ENCODE peak calls at places on chromosomes 2 and 18, in six cellular contexts. N is mammary epithelial cell; S is OCI-LY7; I is CD8-positive, alpha-beta memory T cell; V is WERI-Rb-1; U is naive thymus-derived CD4-positive, alpha-beta T cell. Y is an unnamed sample.

GRCh38 chr2:69518836-69519235 is 81.6 kb upstream of the NFU1 start:
- DNase-seq in N (peak; percentile 93), S (no peak), I (no peak), V (no peak), U (no peak), Y (no peak)

GRCh38 chr2:197804758-197805597 is 585 bp downstream of the PLCL1 start:
- DNase-seq in N (no peak), S (peak; percentile 7), I (peak; percentile 31), V (peak; percentile 17), U (peak; percentile 55), Y (peak; percentile 64)

GRCh38 chr2:229586746-229587705 is 127.3 kb downstream of the DNER start:
- DNase-seq in N (peak; percentile 93), S (peak; percentile 10), I (no peak), V (peak; percentile 60), U (peak; percentile 28), Y (peak; percentile 28)

GRCh38 chr18:62324917-62325805 is at the start of gene TNFRSF11A:
- DNase-seq in N (peak; percentile 58), S (no peak), I (peak; percentile 41), V (peak; percentile 60), U (peak; percentile 83), Y (no peak)

GRCh38 chr2:138123741-138124140 is 159.5 kb downstream of the HNMT start:
- DNase-seq in N (no peak), S (no peak), I (no peak), V (no peak), U (no peak), Y (no peak)

GRCh38 chr2:241733391-241734207 is 831 bp upstream of the D2HGDH start:
- DNase-seq in N (peak; percentile 80), S (no peak), I (no peak), V (no peak), U (no peak), Y (no peak)

GRCh38 chr2:168165418-168165817 is 82.0 kb downstream of the STK39 start:
- DNase-seq in N (no peak), S (no peak), I (no peak), V (no peak), U (no peak), Y (no peak)

GRCh38 chr2:127000937-127001336 is 102.2 kb downstream of the TEX51 start:
- DNase-seq in N (no peak), S (no peak), I (no peak), V (peak; percentile 71), U (no peak), Y (no peak)

GRCh38 chr2:202762546-202762945 is 109.0 kb downstream of the ICA1L start:
- DNase-seq in N (no peak), S (no peak), I (peak; percentile 14), V (no peak), U (no peak), Y (no peak)

GRCh38 chr2:145043399-145043834 is 523.5 kb upstream of the ZEB2 start:
- DNase-seq in N (no peak), S (peak; percentile 2), I (no peak), V (no peak), U (no peak), Y (peak; percentile 73)

GRCh38 chr2:208311954-208312353 is 45.9 kb downstream of the PIKFYVE start:
- DNase-seq in N (peak; percentile 5), S (no peak), I (no peak), V (no peak), U (no peak), Y (no peak)

GRCh38 chr2:203656522-203657287 is 49.7 kb upstream of the CD28 start:
- DNase-seq in N (peak; percentile 90), S (peak; percentile 67), I (no peak), V (no peak), U (no peak), Y (peak; percentile 13)

GRCh38 chr18:13540783-13541182 is 185.6 kb downstream of the FAM210A start:
- DNase-seq in N (no peak), S (no peak), I (peak; percentile 36), V (no peak), U (no peak), Y (no peak)

GRCh38 chr2:18701546-18701945 is 112.2 kb upstream of the NT5C1B start:
- DNase-seq in N (no peak), S (no peak), I (no peak), V (no peak), U (no peak), Y (no peak)

GRCh38 chr2:79910643-79911042 is 393.9 kb downstream of the LRRTM1 start:
- DNase-seq in N (no peak), S (no peak), I (no peak), V (no peak), U (no peak), Y (no peak)

GRCh38 chr2:212777020-212777491 is 238.5 kb upstream of the ERBB4 start:
- DNase-seq in N (peak; percentile 52), S (peak; percentile 50), I (peak; percentile 14), V (peak; percentile 20), U (no peak), Y (no peak)

GRCh38 chr2:150011336-150011735 is 423.8 kb upstream of the MMADHC start:
- DNase-seq in N (no peak), S (no peak), I (no peak), V (no peak), U (no peak), Y (no peak)

GRCh38 chr18:62759704-62760402 is 44.5 kb downstream of the PHLPP1 start:
- DNase-seq in N (peak; percentile 64), S (no peak), I (no peak), V (no peak), U (no peak), Y (no peak)

DNA sequence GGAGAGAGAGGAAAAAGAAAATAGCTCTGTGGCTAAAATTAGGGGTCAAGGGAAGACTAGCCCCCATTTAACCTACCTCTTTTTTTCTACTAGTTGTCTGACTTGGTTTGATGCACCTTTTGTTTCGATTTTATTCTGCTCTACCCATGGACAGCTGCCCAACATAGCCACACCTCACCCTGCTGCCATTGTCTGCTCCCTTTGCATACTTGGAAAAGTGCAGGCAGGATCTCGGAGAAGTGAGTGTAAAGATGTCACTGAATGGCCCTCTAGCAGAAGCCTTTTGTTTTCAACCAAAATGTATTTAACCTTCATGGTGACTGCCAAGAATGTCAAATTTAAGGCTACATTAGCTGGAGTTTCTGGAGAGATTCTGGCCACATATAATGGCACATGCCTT is 62.9 kb downstream of the SETBP1 start:
- DNase-seq in N (no peak), S (no peak), I (no peak), V (no peak), U (no peak), Y (no peak)
- H3K27ac ChIP-seq in N (no peak overlapping the region), S (no peak overlapping the region), I (no peak overlapping the region), V (peak overlapping the region; percentile 67), U (no peak overlapping the region), Y (no peak overlapping the region)

DNA sequence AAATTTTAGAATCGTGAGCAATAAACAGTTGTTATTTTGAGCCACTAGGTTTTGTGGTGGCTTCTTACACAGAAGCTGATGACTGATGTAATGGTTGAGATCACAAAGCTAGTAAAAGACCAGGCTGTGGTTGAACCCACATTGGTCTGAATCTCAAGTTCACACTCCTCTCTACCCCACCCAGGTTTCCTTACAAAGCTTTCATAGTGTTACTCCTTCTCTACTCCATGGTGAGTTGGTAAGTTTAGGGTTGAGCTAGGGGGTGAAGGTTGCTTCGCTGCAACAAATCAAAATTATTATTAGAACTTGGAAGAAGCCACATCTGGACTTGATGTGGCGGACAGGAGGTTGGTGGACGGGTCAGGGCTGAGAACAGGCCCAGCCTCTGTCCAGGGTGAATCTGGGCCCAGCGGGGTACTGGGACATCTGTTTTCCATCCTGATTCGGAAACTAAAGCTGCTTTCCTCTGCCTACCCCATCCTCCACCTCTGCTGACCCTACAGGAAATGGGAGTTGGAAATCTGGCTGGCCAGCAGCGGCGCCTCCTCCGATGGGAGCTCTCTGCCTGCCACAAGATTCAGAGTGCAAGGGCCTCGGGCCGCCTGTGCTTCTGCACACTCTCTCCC is 86.3 kb downstream of the ZFP36L2 start:
- DNase-seq in N (no peak), S (no peak), I (peak; percentile 74), V (no peak), U (no peak), Y (no peak)
- H3K27ac ChIP-seq in N (no peak overlapping the region), S (no peak overlapping the region), I (peak overlapping the region; percentile 58), V (no peak overlapping the region), U (peak overlapping the region; percentile 96), Y (peak overlapping the region; percentile 16)

DNA sequence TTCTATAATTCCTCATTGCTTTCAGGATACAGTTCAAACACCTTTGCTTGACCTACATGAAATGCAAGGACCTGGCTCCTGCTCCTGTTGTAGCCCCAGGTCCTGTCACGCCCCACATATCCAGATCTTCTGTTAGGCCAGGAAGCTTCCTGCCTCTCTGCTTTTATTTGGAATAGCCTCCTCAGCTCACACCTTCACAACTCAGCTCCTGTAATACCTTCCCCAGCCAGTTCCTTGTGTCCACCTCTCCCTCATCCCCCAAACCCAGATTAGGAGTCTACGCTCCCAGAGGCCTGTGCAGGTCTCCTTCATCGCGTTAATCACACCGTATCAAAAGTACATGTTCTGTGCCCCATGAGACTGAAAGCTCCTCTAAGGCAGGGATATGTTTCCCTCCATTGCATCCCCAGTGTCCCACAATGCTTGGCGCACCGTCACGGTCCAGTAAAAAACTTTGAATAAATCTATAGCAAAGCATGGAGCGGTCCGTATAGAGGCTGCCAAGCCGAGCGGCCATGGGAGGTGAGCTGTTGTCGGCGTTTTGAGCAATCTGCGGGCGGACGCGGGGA is 371 bp downstream of the MDH1B start:
- DNase-seq in N (no peak), S (no peak), I (no peak), V (no peak), U (no peak), Y (no peak)
- H3K27ac ChIP-seq in N (peak overlapping the region; percentile 98), S (peak overlapping the region; percentile 60), I (peak overlapping the region; percentile 87), V (peak overlapping the region; percentile 94), U (peak overlapping the region; percentile 95), Y (no peak overlapping the region)

GRCh38 chr18:77057043-77057442 is 75.5 kb downstream of the MBP start:
- DNase-seq in N (no peak), S (no peak), I (no peak), V (no peak), U (no peak), Y (no peak)

GRCh38 chr18:77056399-77057015 is 76.1 kb downstream of the MBP start:
- DNase-seq in N (no peak), S (no peak), I (no peak), V (peak; percentile 36), U (no peak), Y (no peak)

GRCh38 chr18:77054288-77054605 is 78.3 kb downstream of the MBP start:
- DNase-seq in N (no peak), S (peak; percentile 32), I (no peak), V (peak; percentile 19), U (peak; percentile 53), Y (no peak)

GRCh38 chr18:77054606-77055428 is 77.8 kb downstream of the MBP start:
- DNase-seq in N (no peak), S (peak; percentile 83), I (peak; percentile 80), V (peak; percentile 88), U (peak; percentile 72), Y (peak; percentile 75)

DNA sequence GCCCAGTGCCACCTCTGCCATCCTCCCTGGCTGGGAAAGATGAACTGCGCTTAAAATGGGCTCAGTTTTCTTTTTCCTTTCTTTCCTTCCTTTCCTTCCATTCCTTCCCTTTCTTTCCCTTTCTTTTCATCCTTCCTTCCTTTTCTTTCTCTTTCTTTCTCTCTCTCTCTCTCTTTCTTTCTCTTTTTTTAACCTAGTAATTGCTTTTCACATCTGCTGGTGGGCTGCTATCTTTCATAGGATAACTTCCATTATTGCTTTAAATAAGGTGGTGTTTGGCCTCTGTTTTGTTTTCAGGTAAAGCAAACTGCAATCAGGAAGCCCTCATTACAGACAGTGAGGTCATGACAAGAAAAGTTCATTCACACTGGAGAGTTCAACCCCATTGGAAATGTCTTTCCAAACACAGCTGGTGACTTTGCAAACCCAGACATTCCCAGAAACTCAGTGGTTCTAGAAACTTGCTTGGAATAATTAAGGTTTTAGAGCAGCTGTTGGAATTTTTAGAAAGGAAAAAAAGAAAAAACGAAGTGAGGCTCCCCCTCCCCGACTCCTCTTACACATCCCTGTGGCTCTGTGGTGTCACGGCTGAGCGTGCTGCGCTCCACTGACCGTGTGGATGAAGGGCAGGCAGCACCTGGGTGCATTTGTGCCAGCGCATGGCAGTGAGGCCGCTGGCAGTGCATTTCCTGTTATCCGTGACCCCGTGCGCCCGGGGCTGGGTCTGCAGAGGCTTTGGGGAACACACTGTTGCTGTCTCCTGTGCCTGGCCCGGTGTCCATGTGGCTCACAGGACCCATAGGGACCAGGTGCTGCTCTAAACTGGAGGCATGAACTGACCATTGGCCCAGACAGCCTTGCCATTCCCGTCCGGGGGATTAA is 76.9 kb downstream of the MBP start:
- DNase-seq in N (no peak), S (peak; percentile 62), I (no peak), V (no peak), U (no peak), Y (no peak)
- H3K27ac ChIP-seq in N (no peak overlapping the region), S (peak overlapping the region; percentile 87), I (peak overlapping the region; percentile 71), V (no peak overlapping the region), U (peak overlapping the region; percentile 83), Y (peak overlapping the region; percentile 95)